ENCODE peak calls at places on chromosomes 12 and 14, in five cellular contexts. L is heart left ventricle, R is kidney, D is mesenchymal stem cell, Y is body of pancreas. P is an unnamed sample. For H3K4me1, the result is how much of the 10 kb centered on the place peaks cover.

GRCh38 chr12:122190842-122191668 is 8.1 kb downstream of the LRRC43 start:
- DNase-seq in L (no peak), R (peak), D (peak), Y (peak), P (peak)

GRCh38 chr12:121800694-121801600 is 2.9 kb upstream of the SETD1B start:
- DNase-seq in R (peak), D (peak), Y (peak), L (peak), P (peak)

GRCh38 chr12:111792155-111792876 is 25.6 kb downstream of the ALDH2 start:
- DNase-seq in R (peak), Y (peak), L (peak), D (no peak), P (peak)

GRCh38 chr12:71958056-71958455 is 19.4 kb downstream of the TPH2 start:
- DNase-seq in R (no peak), D (peak), L (no peak), Y (no peak), P (no peak)

GRCh38 chr12:109433618-109434017 is 43.5 kb downstream of the KCTD10 start:
- DNase-seq in Y (peak), R (peak), L (peak), D (no peak), P (no peak)

GRCh38 chr14:36105401-36105800 is 71.1 kb downstream of the PTCSC3 start:
- DNase-seq in R (no peak), D (peak), L (no peak), Y (no peak), P (no peak)

GRCh38 chr14:62213516-62213915 is 451.3 kb downstream of the SNAPC1 start:
- DNase-seq in D (peak), Y (no peak), L (no peak), R (no peak), P (no peak)

GRCh38 chr12:10160659-10161386 is 11.1 kb downstream of the OLR1 start:
- DNase-seq in L (no peak), Y (peak), D (no peak), R (no peak), P (no peak)

GRCh38 chr12:131692431-131692830 is 18.5 kb upstream of the SFSWAP start:
- DNase-seq in Y (no peak), D (no peak), R (no peak), L (no peak), P (no peak)

GRCh38 chr12:5036031-5036430 is 7.6 kb upstream of the KCNA5 start:
- DNase-seq in D (no peak), Y (no peak), R (no peak), L (no peak), P (no peak)

GRCh38 chr12:9273276-9273675 is 65.1 kb upstream of the PZP start:
- DNase-seq in Y (no peak), D (peak), L (no peak), R (no peak), P (no peak)

GRCh38 chr14:77026930-77027537 is 1.5 kb downstream of the IRF2BPL start:
- DNase-seq in D (peak), R (peak), L (peak), Y (peak), P (peak)

GRCh38 chr12:88993655-88994054 is 358.6 kb downstream of the DUSP6 start:
- DNase-seq in Y (no peak), R (no peak), L (no peak), D (peak), P (no peak)

GRCh38 chr14:74604896-74605295 is 7.1 kb downstream of the LTBP2 start:
- DNase-seq in Y (no peak), L (no peak), D (no peak), R (no peak), P (peak)

GRCh38 chr12:58919271-58920101 is 818 bp downstream of the LRIG3 start:
- DNase-seq in D (peak), R (no peak), Y (peak), L (peak), P (peak)

GRCh38 chr14:55752580-55753365 is 172.8 kb downstream of the KTN1 start:
- DNase-seq in R (no peak), Y (peak), D (peak), L (no peak), P (no peak)

GRCh38 chr12:68636268-68636667 is 25.6 kb downstream of the RAP1B start:
- DNase-seq in D (peak), R (no peak), L (no peak), Y (no peak), P (no peak)

GRCh38 chr14:96165493-96166474 is 38.9 kb upstream of the BDKRB2 start:
- DNase-seq in Y (no peak), R (no peak), D (no peak), L (no peak), P (no peak)

GRCh38 chr12:9248435-9248834 is 40.2 kb upstream of the PZP start:
- DNase-seq in D (no peak), L (no peak), R (no peak), Y (no peak), P (no peak)

GRCh38 chr12:32505067-32505466 is 105.7 kb downstream of the FGD4 start:
- DNase-seq in R (no peak), Y (no peak), L (no peak), D (no peak), P (no peak)
- H3K4me1 ChIP-seq in R (under half), Y (half or more), L (under half), D (under half), P (under half)

GRCh38 chr14:68341765-68342212 is 451.1 kb downstream of the ZFP36L1 start:
- DNase-seq in D (no peak), R (no peak), Y (no peak), L (no peak), P (no peak)

GRCh38 chr14:68337279-68337678 is 455.6 kb downstream of the ZFP36L1 start:
- DNase-seq in R (no peak), L (no peak), Y (no peak), D (no peak), P (no peak)

GRCh38 chr14:68343534-68344093 is 449.3 kb downstream of the ZFP36L1 start:
- DNase-seq in Y (no peak), L (no peak), D (no peak), R (no peak), P (no peak)

GRCh38 chr14:68342216-68342615 is 450.7 kb downstream of the ZFP36L1 start:
- DNase-seq in L (no peak), R (no peak), D (no peak), Y (no peak), P (no peak)

DNA sequence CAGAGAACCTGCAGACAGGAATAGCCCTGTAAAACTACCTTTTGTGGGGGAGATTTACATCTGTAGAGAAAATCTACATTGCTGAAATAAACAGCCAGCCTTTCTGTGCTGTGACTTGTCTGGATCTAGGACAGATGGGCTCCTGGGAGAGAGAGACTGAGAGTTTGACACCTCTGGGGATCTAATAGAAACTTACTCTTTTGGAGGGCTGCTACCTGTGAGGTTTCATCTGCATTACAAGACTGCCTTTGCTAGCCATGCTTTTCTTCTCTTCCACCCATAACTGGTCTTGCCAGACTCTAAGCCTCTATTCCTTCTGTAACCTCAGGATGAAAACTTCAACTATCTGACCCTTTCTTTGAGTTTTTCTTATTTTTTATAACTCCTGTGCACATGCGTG is 452.6 kb downstream of the ZFP36L1 start:
- DNase-seq in L (no peak), R (no peak), D (no peak), Y (no peak), P (no peak)
- H3K4me1 ChIP-seq in L (under half), R (under half), D (under half), Y (under half), P (under half)

GRCh38 chr14:105070760-105071137 is 5.5 kb upstream of the GPR132 start:
- DNase-seq in Y (no peak), R (peak), D (no peak), L (no peak), P (no peak)

GRCh38 chr14:105068818-105069217 is 3.6 kb upstream of the GPR132 start:
- DNase-seq in Y (no peak), R (no peak), L (no peak), D (no peak), P (no peak)

GRCh38 chr14:105071326-105071725 is 6.1 kb upstream of the GPR132 start:
- DNase-seq in D (no peak), L (no peak), Y (no peak), R (peak), P (no peak)

GRCh38 chr14:105069554-105069886 is 4.3 kb upstream of the GPR132 start:
- DNase-seq in D (no peak), R (no peak), Y (no peak), L (no peak), P (peak)

DNA sequence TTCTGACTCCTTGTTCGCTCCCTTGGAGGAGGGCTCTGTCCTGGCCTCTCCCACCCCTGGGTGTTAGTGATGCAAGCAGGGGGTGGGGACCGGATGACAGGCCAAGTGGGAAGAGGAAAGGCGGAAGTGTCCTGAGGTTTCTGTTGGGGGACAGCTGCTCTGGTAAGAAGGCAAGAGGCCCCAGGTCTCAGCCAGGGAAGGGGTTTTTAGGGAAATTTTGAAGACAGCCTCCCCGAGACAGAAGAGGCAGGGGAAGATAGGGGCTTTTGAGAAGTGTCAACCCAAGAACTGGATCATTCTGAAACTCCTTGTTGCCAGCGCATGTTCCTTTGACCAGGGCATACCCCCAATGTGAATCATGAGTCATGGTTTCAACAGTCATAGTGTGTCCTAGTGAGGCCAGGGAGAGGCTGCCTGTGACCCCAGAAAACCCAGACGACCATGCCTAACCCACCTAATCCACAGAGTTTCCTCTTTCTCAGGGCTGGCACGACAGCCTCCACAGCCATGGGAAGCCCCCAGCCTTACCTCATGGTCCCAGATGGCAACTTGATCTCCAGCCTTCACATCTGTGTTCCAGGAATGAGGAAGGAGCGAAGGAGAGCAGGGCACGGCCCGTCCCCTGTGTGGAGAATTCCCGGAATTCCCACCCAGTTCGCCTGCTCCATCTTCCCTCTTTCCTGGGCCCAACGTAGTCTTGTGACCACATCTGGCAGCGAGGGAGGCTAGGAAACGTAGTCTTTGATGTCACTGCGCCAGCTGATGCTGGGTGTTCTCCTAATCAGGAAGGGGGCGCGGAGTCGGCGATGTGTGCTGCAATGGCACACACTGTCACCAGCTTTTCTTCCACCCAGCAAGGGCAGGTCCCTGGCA is 4.9 kb upstream of the GPR132 start:
- DNase-seq in L (no peak), R (peak), Y (peak), D (peak), P (peak)
- H3K4me1 ChIP-seq in L (under half), R (under half), Y (under half), D (under half), P (under half)

DNA sequence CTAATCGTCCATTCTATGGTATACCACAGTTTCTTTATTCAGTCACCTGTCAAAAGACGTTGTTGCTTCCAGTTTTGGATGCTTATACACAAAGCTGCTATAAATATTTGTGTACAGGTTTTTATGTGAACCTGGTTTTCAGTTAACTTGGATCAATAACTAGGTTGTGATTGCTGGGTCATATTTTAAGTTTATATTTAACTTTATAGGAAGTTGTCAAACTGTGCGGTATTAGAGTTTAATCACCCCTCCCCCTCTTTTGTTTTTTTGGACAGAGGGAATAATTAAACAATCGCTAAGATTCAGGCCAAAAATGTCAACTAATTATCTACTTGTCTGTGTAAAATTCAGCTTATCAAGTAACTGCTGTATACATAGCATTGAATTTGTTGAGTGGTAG is 34.3 kb downstream of the SCN8A start:
- DNase-seq in Y (no peak), L (no peak), R (no peak), D (no peak), P (no peak)
- H3K4me1 ChIP-seq in Y (under half), L (under half), R (under half), D (under half), P (under half)

DNA sequence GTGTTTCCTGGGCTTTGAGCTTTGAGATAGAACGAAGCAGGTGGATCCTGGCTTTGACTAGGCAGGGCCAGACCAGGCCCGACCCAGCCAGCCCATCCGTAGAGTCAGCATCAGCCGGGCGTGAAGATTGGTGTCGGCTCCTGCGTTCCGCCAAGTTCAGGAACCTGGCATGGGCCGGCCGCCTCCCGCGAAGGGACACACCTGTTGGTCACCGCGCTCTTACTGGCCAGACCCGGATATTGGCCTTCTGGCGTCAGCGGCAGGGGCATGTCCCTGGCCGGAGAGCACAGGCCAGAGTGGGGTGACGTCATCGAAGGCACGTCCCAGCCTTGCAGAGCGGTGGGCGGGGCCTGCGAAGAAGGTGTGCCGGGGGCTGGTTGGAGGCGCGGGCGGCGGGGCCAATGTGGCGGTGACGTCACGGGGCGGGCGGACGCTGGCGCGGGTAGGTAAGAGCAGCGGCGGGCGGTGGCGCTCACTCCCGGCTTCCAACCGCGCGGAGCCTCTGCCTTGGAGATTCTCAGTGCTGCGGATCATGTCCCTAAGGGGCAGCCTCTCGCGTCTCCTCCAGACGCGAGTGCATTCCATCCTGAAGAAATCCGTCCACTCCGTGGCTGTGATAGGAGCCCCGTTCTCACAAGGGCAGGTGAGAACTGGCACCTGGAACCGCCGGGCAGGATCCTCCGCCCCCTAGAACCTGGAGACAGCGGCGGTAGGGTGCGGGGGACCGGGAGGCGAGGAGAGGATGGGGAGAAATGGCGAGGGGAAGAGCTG is at the start of gene ARG2:
- DNase-seq in L (peak), D (peak), R (peak), Y (peak), P (peak)
- H3K4me1 ChIP-seq in L (under half), D (under half), R (under half), Y (under half), P (under half)

GRCh38 chr14:100406505-100407131 is 83.5 kb downstream of the SLC25A47 start:
- DNase-seq in R (no peak), Y (peak), D (peak), L (no peak), P (peak)

GRCh38 chr14:100407376-100408102 is 84.4 kb downstream of the SLC25A47 start:
- DNase-seq in L (no peak), D (no peak), R (no peak), Y (no peak), P (peak)

GRCh38 chr14:100408350-100409015 is 85.3 kb downstream of the SLC25A47 start:
- DNase-seq in Y (peak), D (peak), R (no peak), L (no peak), P (no peak)

GRCh38 chr14:100409016-100409385 is 85.9 kb downstream of the SLC25A47 start:
- DNase-seq in R (no peak), D (peak), Y (no peak), L (no peak), P (no peak)

DNA sequence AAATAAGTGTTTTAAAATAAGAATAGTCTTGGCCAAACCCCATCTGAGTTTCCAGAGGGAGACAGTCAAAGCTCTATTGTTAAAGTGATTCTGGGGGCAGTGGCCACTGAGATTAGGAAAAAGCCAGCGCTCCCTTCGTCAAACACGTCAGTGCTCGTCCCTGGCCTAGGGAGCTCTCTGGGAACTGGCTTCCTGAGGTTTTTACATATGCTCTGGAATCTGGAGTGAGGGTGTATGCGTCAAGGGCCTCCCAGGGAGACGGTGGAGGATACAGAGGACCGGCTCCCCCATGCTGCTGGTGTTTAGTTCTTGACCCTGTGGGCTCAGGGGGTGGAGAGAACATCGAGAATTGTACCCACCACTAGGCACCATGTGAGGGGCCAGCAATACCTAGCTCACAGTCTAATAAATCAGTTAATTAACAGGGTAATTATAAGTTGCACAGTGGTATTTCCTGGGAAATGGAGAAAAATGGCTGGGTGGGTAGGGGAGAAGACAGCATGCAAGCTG is 87.0 kb downstream of the SLC25A47 start:
- DNase-seq in D (peak), L (no peak), Y (no peak), R (peak), P (no peak)
- H3K4me1 ChIP-seq in D (under half), L (under half), Y (under half), R (under half), P (under half)

DNA sequence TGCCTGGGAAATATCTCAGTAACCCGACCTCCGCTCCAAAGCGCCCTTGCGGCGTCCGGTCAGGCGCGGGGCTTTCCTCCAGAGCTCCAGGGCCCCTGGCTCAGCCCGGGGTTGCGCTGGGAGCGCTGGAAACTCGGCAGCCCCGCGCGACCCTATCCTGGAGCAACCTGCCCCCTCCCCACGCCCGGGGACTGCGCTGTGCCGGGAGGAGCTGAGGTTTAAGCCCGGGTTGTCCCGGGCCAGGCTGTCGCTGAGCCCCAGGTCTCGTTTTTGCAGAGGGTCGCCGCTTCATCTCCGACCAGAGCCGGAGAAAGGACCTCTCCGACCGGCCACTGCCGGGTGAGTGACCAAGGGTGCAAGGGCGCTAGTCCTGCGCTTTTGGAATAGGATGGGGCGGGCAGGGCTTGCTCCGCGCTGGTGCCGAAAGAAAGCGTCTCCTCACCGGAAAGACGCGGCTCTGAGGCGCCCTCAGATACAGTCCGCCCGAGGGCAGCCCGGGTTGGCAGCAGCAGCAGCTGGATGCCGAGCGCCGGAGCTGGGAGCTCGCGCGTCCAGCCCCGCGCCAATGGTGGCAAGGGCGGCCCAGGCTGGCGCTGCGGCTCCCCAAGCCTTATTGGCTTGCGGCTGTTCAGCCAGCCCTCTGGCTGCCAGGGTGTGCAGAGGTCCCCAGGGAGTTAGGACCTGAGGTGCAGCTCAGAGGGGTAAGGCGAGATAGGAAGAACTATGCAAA is 1.5 kb downstream of the SPX start:
- DNase-seq in R (peak), L (peak), D (peak), Y (peak), P (peak)
- H3K4me1 ChIP-seq in R (under half), L (under half), D (under half), Y (under half), P (under half)